ENCODE peak calls at places on chromosomes 1 and 21, in seven cellular contexts. One of them, this sample, is unnamed.

GRCh38 chr1:109821221-109821669 is 57.5 kb upstream of the EPS8L3 start:
- DNase-seq in PC-3: peak; percentile 81
- DNase-seq in SK-N-SH: no peak
- DNase-seq in neural progenitor cell: no peak
- DNase-seq in HCT116: no peak
- DNase-seq in OCI-LY7: no peak
- DNase-seq in MM.1S: no peak
- DNase-seq in this sample: peak; percentile 98

GRCh38 chr1:35505911-35506798 is 51.0 kb downstream of the KIAA0319L start:
- DNase-seq in HCT116: peak; percentile 13
- DNase-seq in neural progenitor cell: no peak
- DNase-seq in MM.1S: peak; percentile 91
- DNase-seq in SK-N-SH: peak; percentile 39
- DNase-seq in PC-3: peak; percentile 96
- DNase-seq in OCI-LY7: peak; percentile 63
- DNase-seq in this sample: peak; percentile 83

GRCh38 chr1:229832695-229833094 is 206.6 kb downstream of the URB2 start:
- DNase-seq in HCT116: no peak
- DNase-seq in SK-N-SH: no peak
- DNase-seq in neural progenitor cell: no peak
- DNase-seq in MM.1S: no peak
- DNase-seq in PC-3: no peak
- DNase-seq in OCI-LY7: no peak
- DNase-seq in this sample: no peak

GRCh38 chr21:35375115-35375514 is 326.0 kb upstream of the RUNX1 start:
- DNase-seq in MM.1S: no peak
- DNase-seq in OCI-LY7: no peak
- DNase-seq in neural progenitor cell: no peak
- DNase-seq in PC-3: peak; percentile 61
- DNase-seq in HCT116: no peak
- DNase-seq in SK-N-SH: no peak
- DNase-seq in this sample: peak; percentile 93

GRCh38 chr1:117512728-117513321 is 93.0 kb upstream of the TENT5C start:
- DNase-seq in HCT116: no peak
- DNase-seq in neural progenitor cell: peak; percentile 6
- DNase-seq in MM.1S: peak; percentile 30
- DNase-seq in SK-N-SH: no peak
- DNase-seq in OCI-LY7: peak; percentile 52
- DNase-seq in PC-3: peak; percentile 63
- DNase-seq in this sample: peak; percentile 58

GRCh38 chr1:150791587-150791986 is 16.5 kb downstream of the CTSK start:
- DNase-seq in neural progenitor cell: no peak
- DNase-seq in OCI-LY7: no peak
- DNase-seq in MM.1S: no peak
- DNase-seq in HCT116: no peak
- DNase-seq in PC-3: no peak
- DNase-seq in SK-N-SH: no peak
- DNase-seq in this sample: no peak

GRCh38 chr1:7218210-7218832 is 433.1 kb downstream of the CAMTA1 start:
- DNase-seq in PC-3: peak; percentile 69
- DNase-seq in neural progenitor cell: peak; percentile 65
- DNase-seq in MM.1S: peak; percentile 37
- DNase-seq in OCI-LY7: peak; percentile 55
- DNase-seq in SK-N-SH: peak; percentile 67
- DNase-seq in HCT116: peak; percentile 51
- DNase-seq in this sample: peak; percentile 57

GRCh38 chr21:35189077-35189863 is 140.2 kb upstream of the RUNX1 start:
- DNase-seq in MM.1S: no peak
- DNase-seq in PC-3: no peak
- DNase-seq in neural progenitor cell: no peak
- DNase-seq in HCT116: no peak
- DNase-seq in OCI-LY7: peak; percentile 91
- DNase-seq in SK-N-SH: peak; percentile 57
- DNase-seq in this sample: peak; percentile 87

GRCh38 chr1:21205416-21205815 is 28.7 kb upstream of the EIF4G3 start:
- DNase-seq in SK-N-SH: no peak
- DNase-seq in HCT116: no peak
- DNase-seq in PC-3: peak; percentile 36
- DNase-seq in OCI-LY7: no peak
- DNase-seq in neural progenitor cell: no peak
- DNase-seq in MM.1S: no peak
- DNase-seq in this sample: no peak

GRCh38 chr1:167623951-167624350 is 6.1 kb upstream of the RCSD1 start:
- DNase-seq in OCI-LY7: no peak
- DNase-seq in HCT116: no peak
- DNase-seq in neural progenitor cell: no peak
- DNase-seq in MM.1S: no peak
- DNase-seq in PC-3: no peak
- DNase-seq in SK-N-SH: no peak
- DNase-seq in this sample: no peak

GRCh38 chr1:157496121-157496526 is 56.2 kb downstream of the FCRL5 start:
- DNase-seq in PC-3: peak; percentile 84
- DNase-seq in neural progenitor cell: peak; percentile 67
- DNase-seq in MM.1S: peak; percentile 84
- DNase-seq in HCT116: peak; percentile 26
- DNase-seq in OCI-LY7: peak; percentile 82
- DNase-seq in SK-N-SH: peak; percentile 42
- DNase-seq in this sample: peak; percentile 63

GRCh38 chr1:154862927-154863701 is 7.0 kb downstream of the KCNN3 start:
- DNase-seq in neural progenitor cell: peak; percentile 52
- DNase-seq in SK-N-SH: no peak
- DNase-seq in PC-3: no peak
- DNase-seq in MM.1S: no peak
- DNase-seq in HCT116: no peak
- DNase-seq in OCI-LY7: peak; percentile 25
- DNase-seq in this sample: no peak

GRCh38 chr21:34129039-34129891 is 55.9 kb downstream of the MRPS6 start:
- DNase-seq in MM.1S: no peak
- DNase-seq in OCI-LY7: no peak
- DNase-seq in SK-N-SH: peak; percentile 49
- DNase-seq in PC-3: peak; percentile 14
- DNase-seq in neural progenitor cell: peak; percentile 73
- DNase-seq in HCT116: no peak
- DNase-seq in this sample: peak; percentile 94

GRCh38 chr1:178689769-178690168 is 35.3 kb upstream of the RALGPS2 start:
- DNase-seq in MM.1S: no peak
- DNase-seq in HCT116: no peak
- DNase-seq in OCI-LY7: no peak
- DNase-seq in neural progenitor cell: no peak
- DNase-seq in PC-3: no peak
- DNase-seq in SK-N-SH: no peak
- DNase-seq in this sample: no peak

GRCh38 chr1:202599669-202600431 is 110.4 kb downstream of the SYT2 start:
- DNase-seq in HCT116: peak; percentile 34
- DNase-seq in MM.1S: peak; percentile 64
- DNase-seq in SK-N-SH: peak; percentile 80
- DNase-seq in OCI-LY7: peak; percentile 67
- DNase-seq in PC-3: peak; percentile 63
- DNase-seq in neural progenitor cell: peak; percentile 81
- DNase-seq in this sample: peak; percentile 89

GRCh38 chr1:147787765-147788164 is 27.4 kb upstream of the GJA5 start:
- DNase-seq in PC-3: no peak
- DNase-seq in SK-N-SH: no peak
- DNase-seq in neural progenitor cell: no peak
- DNase-seq in OCI-LY7: no peak
- DNase-seq in MM.1S: no peak
- DNase-seq in HCT116: no peak
- DNase-seq in this sample: no peak

GRCh38 chr1:117638759-117639158 is 32.9 kb downstream of the TENT5C start:
- DNase-seq in HCT116: no peak
- DNase-seq in neural progenitor cell: no peak
- DNase-seq in PC-3: no peak
- DNase-seq in MM.1S: no peak
- DNase-seq in OCI-LY7: peak; percentile 83
- DNase-seq in SK-N-SH: no peak
- DNase-seq in this sample: no peak

GRCh38 chr1:150259217-150259616 is 1.6 kb downstream of the CA14 start:
- DNase-seq in MM.1S: no peak
- DNase-seq in HCT116: no peak
- DNase-seq in PC-3: no peak
- DNase-seq in OCI-LY7: no peak
- DNase-seq in neural progenitor cell: no peak
- DNase-seq in SK-N-SH: no peak
- DNase-seq in this sample: no peak

GRCh38 chr1:89833183-89834077 is 12.6 kb downstream of the LRRC8D start:
- DNase-seq in SK-N-SH: no peak
- DNase-seq in MM.1S: no peak
- DNase-seq in OCI-LY7: no peak
- DNase-seq in HCT116: no peak
- DNase-seq in neural progenitor cell: no peak
- DNase-seq in PC-3: no peak
- DNase-seq in this sample: no peak

GRCh38 chr1:56331892-56332567 is 247.3 kb downstream of the PLPP3 start:
- DNase-seq in MM.1S: no peak
- DNase-seq in SK-N-SH: no peak
- DNase-seq in neural progenitor cell: peak; percentile 11
- DNase-seq in HCT116: no peak
- DNase-seq in OCI-LY7: no peak
- DNase-seq in PC-3: peak; percentile 42
- DNase-seq in this sample: no peak

GRCh38 chr1:1916882-1917281 is 1.8 kb downstream of the CALML6 start:
- DNase-seq in PC-3: no peak
- DNase-seq in MM.1S: no peak
- DNase-seq in OCI-LY7: no peak
- DNase-seq in HCT116: no peak
- DNase-seq in SK-N-SH: no peak
- DNase-seq in neural progenitor cell: no peak
- DNase-seq in this sample: no peak

GRCh38 chr1:1914842-1915692 is at the start of gene CALML6:
- DNase-seq in PC-3: no peak
- DNase-seq in MM.1S: no peak
- DNase-seq in neural progenitor cell: no peak
- DNase-seq in SK-N-SH: no peak
- DNase-seq in HCT116: no peak
- DNase-seq in OCI-LY7: no peak
- DNase-seq in this sample: no peak

GRCh38 chr1:1915911-1916835 is 1.1 kb downstream of the CALML6 start:
- DNase-seq in SK-N-SH: no peak
- DNase-seq in PC-3: no peak
- DNase-seq in neural progenitor cell: no peak
- DNase-seq in OCI-LY7: no peak
- DNase-seq in HCT116: no peak
- DNase-seq in MM.1S: no peak
- DNase-seq in this sample: no peak

GRCh38 chr1:1911390-1912041 is 3.5 kb upstream of the CALML6 start:
- DNase-seq in HCT116: no peak
- DNase-seq in PC-3: no peak
- DNase-seq in neural progenitor cell: no peak
- DNase-seq in SK-N-SH: no peak
- DNase-seq in MM.1S: no peak
- DNase-seq in OCI-LY7: no peak
- DNase-seq in this sample: no peak

DNA sequence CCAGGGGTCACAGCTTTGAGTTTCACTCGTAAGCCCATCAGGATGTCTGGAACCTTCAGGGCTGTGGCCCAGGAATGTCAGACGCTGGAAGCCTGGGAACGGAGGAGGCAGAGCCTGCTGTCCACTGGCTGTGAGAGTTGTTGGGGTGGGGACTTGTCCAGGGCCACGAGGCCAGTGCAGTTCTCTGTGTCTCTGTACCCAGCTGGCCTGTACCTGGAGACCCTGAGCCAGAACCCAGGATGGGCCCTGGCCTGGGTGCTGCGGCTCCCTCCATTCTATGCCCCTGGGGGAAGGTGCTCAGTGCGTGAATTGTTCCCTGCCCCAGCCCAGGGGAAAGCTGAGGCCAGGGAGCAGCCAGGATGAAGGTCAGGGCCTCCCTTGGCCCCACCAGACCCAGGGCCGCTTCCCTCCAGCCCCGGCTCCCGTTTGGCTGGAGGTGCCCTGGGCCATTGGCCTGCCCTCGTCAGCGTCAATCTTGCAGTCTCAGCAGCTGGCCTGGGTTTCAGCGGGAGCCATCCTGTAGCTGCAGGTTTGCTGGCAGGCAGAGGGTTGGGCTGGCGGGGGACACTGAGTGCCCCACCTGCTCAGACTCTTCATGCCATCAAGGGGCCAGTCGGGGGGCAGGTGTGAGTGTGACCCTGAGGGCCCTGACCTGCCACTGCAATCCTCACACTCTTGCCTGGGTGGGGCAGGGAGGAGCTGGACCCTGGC is 804 bp upstream of the CALML6 start:
- DNase-seq in HCT116: no peak
- DNase-seq in MM.1S: no peak
- DNase-seq in OCI-LY7: no peak
- DNase-seq in neural progenitor cell: no peak
- DNase-seq in SK-N-SH: no peak
- DNase-seq in PC-3: no peak
- DNase-seq in this sample: no peak
- TF ChIP-seq EZH2phosphoT487 in HCT116: no peak
- TF ChIP-seq EZH2phosphoT487 in MM.1S: no peak
- TF ChIP-seq EZH2phosphoT487 in OCI-LY7: no peak
- TF ChIP-seq EZH2phosphoT487 in neural progenitor cell: no peak
- TF ChIP-seq EZH2phosphoT487 in SK-N-SH: no peak
- TF ChIP-seq EZH2phosphoT487 in PC-3: no peak
- TF ChIP-seq EZH2phosphoT487 in this sample: no peak

GRCh38 chr21:44888581-44889550 is 15.4 kb upstream of the PTTG1IP start:
- DNase-seq in SK-N-SH: no peak
- DNase-seq in MM.1S: no peak
- DNase-seq in HCT116: no peak
- DNase-seq in neural progenitor cell: no peak
- DNase-seq in OCI-LY7: no peak
- DNase-seq in PC-3: no peak
- DNase-seq in this sample: no peak
- TF ChIP-seq EZH2phosphoT487 in SK-N-SH: no peak
- TF ChIP-seq EZH2phosphoT487 in MM.1S: no peak
- TF ChIP-seq EZH2phosphoT487 in HCT116: no peak
- TF ChIP-seq EZH2phosphoT487 in neural progenitor cell: no peak
- TF ChIP-seq EZH2phosphoT487 in OCI-LY7: no peak
- TF ChIP-seq EZH2phosphoT487 in PC-3: no peak
- TF ChIP-seq EZH2phosphoT487 in this sample: no peak

DNA sequence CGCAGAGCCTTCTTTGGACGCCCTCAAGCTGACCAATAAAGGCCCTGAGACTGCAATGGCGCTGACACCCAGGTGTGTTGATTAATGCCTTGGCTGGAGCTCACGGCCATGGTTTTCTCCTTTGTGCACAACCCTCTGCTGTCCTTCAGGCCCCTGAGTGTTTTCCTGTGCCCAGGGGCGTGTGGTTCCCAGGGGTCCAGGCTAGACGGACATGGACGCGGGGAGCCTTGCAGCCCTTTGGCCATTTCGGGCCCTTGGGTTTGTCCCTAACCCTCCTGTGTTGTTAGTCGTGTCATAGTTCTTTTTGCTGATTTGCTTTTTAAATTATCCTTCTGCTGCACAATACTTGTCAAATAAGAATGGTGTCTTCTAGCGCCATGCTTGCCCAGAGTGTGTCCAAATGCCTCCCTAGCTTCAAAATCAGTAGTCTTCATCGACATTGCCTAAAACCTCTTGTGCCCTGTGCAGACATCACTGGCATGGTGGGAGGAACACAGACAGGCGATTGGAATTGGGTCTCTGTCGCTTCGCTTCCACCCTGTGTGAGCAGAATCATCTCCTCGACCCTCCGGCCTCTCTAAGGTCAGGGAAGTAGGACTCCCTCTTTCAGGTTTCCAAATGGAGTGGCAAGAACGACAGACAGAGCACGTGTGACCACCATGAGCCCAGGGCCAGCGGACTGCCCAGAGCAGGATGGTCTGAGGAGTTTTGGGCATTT is 1.9 kb downstream of the KRTAP10-4 start:
- DNase-seq in HCT116: no peak
- DNase-seq in neural progenitor cell: no peak
- DNase-seq in MM.1S: no peak
- DNase-seq in OCI-LY7: no peak
- DNase-seq in PC-3: no peak
- DNase-seq in SK-N-SH: no peak
- DNase-seq in this sample: no peak
- TF ChIP-seq EZH2phosphoT487 in HCT116: no peak
- TF ChIP-seq EZH2phosphoT487 in neural progenitor cell: no peak
- TF ChIP-seq EZH2phosphoT487 in MM.1S: no peak
- TF ChIP-seq EZH2phosphoT487 in OCI-LY7: no peak
- TF ChIP-seq EZH2phosphoT487 in PC-3: no peak
- TF ChIP-seq EZH2phosphoT487 in SK-N-SH: no peak
- TF ChIP-seq EZH2phosphoT487 in this sample: no peak

GRCh38 chr21:42974832-42975820 is 764 bp downstream of the PKNOX1 start:
- DNase-seq in PC-3: peak; percentile 57
- DNase-seq in neural progenitor cell: peak; percentile 74
- DNase-seq in OCI-LY7: peak; percentile 68
- DNase-seq in SK-N-SH: peak; percentile 92
- DNase-seq in HCT116: no peak
- DNase-seq in MM.1S: peak; percentile 83
- DNase-seq in this sample: peak; percentile 83
- TF ChIP-seq EZH2phosphoT487 in PC-3: no peak
- TF ChIP-seq EZH2phosphoT487 in neural progenitor cell: no peak
- TF ChIP-seq EZH2phosphoT487 in OCI-LY7: no peak
- TF ChIP-seq EZH2phosphoT487 in SK-N-SH: no peak
- TF ChIP-seq EZH2phosphoT487 in HCT116: no peak
- TF ChIP-seq EZH2phosphoT487 in MM.1S: no peak
- TF ChIP-seq EZH2phosphoT487 in this sample: no peak

This sample was measured in GM23248.